ENCODE peak calls at places on chromosomes 6 and 20, in eight cellular contexts. One of them, this sample, is unnamed. For H3K4me1, the result is how much of the 10 kb centered on the place peaks cover.

GRCh38 chr6:13097454-13097853 is 230.9 kb downstream of the TBC1D7 start:
- DNase-seq in CD8-positive, alpha-beta T cell: no peak
- DNase-seq in hepatocyte: no peak
- DNase-seq in left ventricle myocardium inferior: no peak
- DNase-seq in right lobe of liver: no peak
- DNase-seq in gastrocnemius medialis: no peak
- DNase-seq in heart right ventricle: peak
- DNase-seq in uterus: no peak
- DNase-seq in this sample: no peak

GRCh38 chr20:22389836-22390542 is 194.4 kb downstream of the FOXA2 start:
- DNase-seq in CD8-positive, alpha-beta T cell: no peak
- DNase-seq in hepatocyte: peak
- DNase-seq in left ventricle myocardium inferior: no peak
- DNase-seq in right lobe of liver: no peak
- DNase-seq in gastrocnemius medialis: no peak
- DNase-seq in heart right ventricle: no peak
- DNase-seq in uterus: no peak
- DNase-seq in this sample: peak

GRCh38 chr6:80357674-80358073 is 251.2 kb downstream of the BCKDHB start:
- DNase-seq in CD8-positive, alpha-beta T cell: no peak
- DNase-seq in hepatocyte: no peak
- DNase-seq in left ventricle myocardium inferior: peak
- DNase-seq in right lobe of liver: no peak
- DNase-seq in gastrocnemius medialis: peak
- DNase-seq in heart right ventricle: no peak
- DNase-seq in uterus: no peak
- DNase-seq in this sample: no peak

GRCh38 chr20:64140421-64140820 is 23.8 kb upstream of the MYT1 start:
- DNase-seq in CD8-positive, alpha-beta T cell: no peak
- DNase-seq in hepatocyte: peak
- DNase-seq in left ventricle myocardium inferior: no peak
- DNase-seq in right lobe of liver: peak
- DNase-seq in gastrocnemius medialis: no peak
- DNase-seq in heart right ventricle: no peak
- DNase-seq in uterus: no peak
- DNase-seq in this sample: peak

GRCh38 chr6:159983641-159984080 is 14.8 kb downstream of the IGF2R start:
- DNase-seq in CD8-positive, alpha-beta T cell: no peak
- DNase-seq in hepatocyte: no peak
- DNase-seq in left ventricle myocardium inferior: no peak
- DNase-seq in right lobe of liver: no peak
- DNase-seq in gastrocnemius medialis: no peak
- DNase-seq in heart right ventricle: no peak
- DNase-seq in uterus: no peak
- DNase-seq in this sample: no peak

GRCh38 chr6:5095236-5095635 is 10.1 kb downstream of the PPP1R3G start:
- DNase-seq in CD8-positive, alpha-beta T cell: no peak
- DNase-seq in hepatocyte: no peak
- DNase-seq in left ventricle myocardium inferior: no peak
- DNase-seq in right lobe of liver: no peak
- DNase-seq in gastrocnemius medialis: no peak
- DNase-seq in heart right ventricle: no peak
- DNase-seq in uterus: no peak
- DNase-seq in this sample: no peak

GRCh38 chr6:143288923-143289322 is 161.6 kb downstream of the ADAT2 start:
- DNase-seq in CD8-positive, alpha-beta T cell: no peak
- DNase-seq in hepatocyte: no peak
- DNase-seq in left ventricle myocardium inferior: no peak
- DNase-seq in right lobe of liver: no peak
- DNase-seq in gastrocnemius medialis: no peak
- DNase-seq in heart right ventricle: no peak
- DNase-seq in uterus: no peak
- DNase-seq in this sample: no peak

GRCh38 chr6:83927470-83927869 is 68.0 kb downstream of the CYB5R4 start:
- DNase-seq in CD8-positive, alpha-beta T cell: no peak
- DNase-seq in hepatocyte: no peak
- DNase-seq in left ventricle myocardium inferior: no peak
- DNase-seq in right lobe of liver: no peak
- DNase-seq in gastrocnemius medialis: no peak
- DNase-seq in heart right ventricle: no peak
- DNase-seq in uterus: no peak
- DNase-seq in this sample: no peak

GRCh38 chr6:144543006-144543871 is 258.1 kb downstream of the UTRN start:
- DNase-seq in CD8-positive, alpha-beta T cell: no peak
- DNase-seq in hepatocyte: no peak
- DNase-seq in left ventricle myocardium inferior: no peak
- DNase-seq in right lobe of liver: no peak
- DNase-seq in gastrocnemius medialis: no peak
- DNase-seq in heart right ventricle: no peak
- DNase-seq in uterus: no peak
- DNase-seq in this sample: no peak

GRCh38 chr6:116015560-116015959 is 45.1 kb downstream of the FRK start:
- DNase-seq in CD8-positive, alpha-beta T cell: no peak
- DNase-seq in hepatocyte: no peak
- DNase-seq in left ventricle myocardium inferior: no peak
- DNase-seq in right lobe of liver: peak
- DNase-seq in gastrocnemius medialis: no peak
- DNase-seq in heart right ventricle: no peak
- DNase-seq in uterus: no peak
- DNase-seq in this sample: no peak

GRCh38 chr6:73394577-73395354 is at the start of gene DDX43:
- DNase-seq in CD8-positive, alpha-beta T cell: no peak
- DNase-seq in hepatocyte: no peak
- DNase-seq in left ventricle myocardium inferior: peak
- DNase-seq in right lobe of liver: peak
- DNase-seq in gastrocnemius medialis: peak
- DNase-seq in heart right ventricle: peak
- DNase-seq in uterus: peak
- DNase-seq in this sample: peak

GRCh38 chr6:132445201-132445951 is 44.1 kb upstream of the MOXD1 start:
- DNase-seq in CD8-positive, alpha-beta T cell: no peak
- DNase-seq in hepatocyte: no peak
- DNase-seq in left ventricle myocardium inferior: no peak
- DNase-seq in right lobe of liver: no peak
- DNase-seq in gastrocnemius medialis: no peak
- DNase-seq in heart right ventricle: no peak
- DNase-seq in uterus: no peak
- DNase-seq in this sample: no peak

GRCh38 chr6:135094403-135094821 is 39.8 kb upstream of the HBS1L start:
- DNase-seq in CD8-positive, alpha-beta T cell: peak
- DNase-seq in hepatocyte: no peak
- DNase-seq in left ventricle myocardium inferior: no peak
- DNase-seq in right lobe of liver: no peak
- DNase-seq in gastrocnemius medialis: no peak
- DNase-seq in heart right ventricle: no peak
- DNase-seq in uterus: no peak
- DNase-seq in this sample: no peak

GRCh38 chr20:57259179-57260021 is 7.0 kb downstream of the BMP7 start:
- DNase-seq in CD8-positive, alpha-beta T cell: no peak
- DNase-seq in hepatocyte: no peak
- DNase-seq in left ventricle myocardium inferior: no peak
- DNase-seq in right lobe of liver: no peak
- DNase-seq in gastrocnemius medialis: no peak
- DNase-seq in heart right ventricle: no peak
- DNase-seq in uterus: no peak
- DNase-seq in this sample: no peak

GRCh38 chr6:96528193-96528592 is 6.6 kb downstream of the UFL1 start:
- DNase-seq in CD8-positive, alpha-beta T cell: no peak
- DNase-seq in hepatocyte: no peak
- DNase-seq in left ventricle myocardium inferior: no peak
- DNase-seq in right lobe of liver: no peak
- DNase-seq in gastrocnemius medialis: no peak
- DNase-seq in heart right ventricle: no peak
- DNase-seq in uterus: no peak
- DNase-seq in this sample: no peak

GRCh38 chr6:68640506-68640875 is 5.4 kb downstream of the ADGRB3 start:
- DNase-seq in CD8-positive, alpha-beta T cell: no peak
- DNase-seq in hepatocyte: no peak
- DNase-seq in left ventricle myocardium inferior: no peak
- DNase-seq in right lobe of liver: no peak
- DNase-seq in gastrocnemius medialis: no peak
- DNase-seq in heart right ventricle: no peak
- DNase-seq in uterus: no peak
- DNase-seq in this sample: no peak

GRCh38 chr20:18984238-18985200 is 170.9 kb downstream of the SCP2D1 start:
- DNase-seq in CD8-positive, alpha-beta T cell: no peak
- DNase-seq in hepatocyte: peak
- DNase-seq in left ventricle myocardium inferior: no peak
- DNase-seq in right lobe of liver: no peak
- DNase-seq in gastrocnemius medialis: no peak
- DNase-seq in heart right ventricle: no peak
- DNase-seq in uterus: peak
- DNase-seq in this sample: no peak

GRCh38 chr6:145137425-145137824 is 597.9 kb downstream of the EPM2A start:
- DNase-seq in CD8-positive, alpha-beta T cell: no peak
- DNase-seq in hepatocyte: no peak
- DNase-seq in left ventricle myocardium inferior: no peak
- DNase-seq in right lobe of liver: no peak
- DNase-seq in gastrocnemius medialis: no peak
- DNase-seq in heart right ventricle: no peak
- DNase-seq in uterus: no peak
- DNase-seq in this sample: no peak

GRCh38 chr20:37579091-37579490 is 51.4 kb upstream of the BLCAP start:
- DNase-seq in CD8-positive, alpha-beta T cell: no peak
- DNase-seq in hepatocyte: no peak
- DNase-seq in left ventricle myocardium inferior: no peak
- DNase-seq in right lobe of liver: no peak
- DNase-seq in gastrocnemius medialis: no peak
- DNase-seq in heart right ventricle: no peak
- DNase-seq in uterus: no peak
- DNase-seq in this sample: no peak
- H3K4me1 ChIP-seq in CD8-positive, alpha-beta T cell: under half
- H3K4me1 ChIP-seq in hepatocyte: under half
- H3K4me1 ChIP-seq in left ventricle myocardium inferior: under half
- H3K4me1 ChIP-seq in right lobe of liver: under half
- H3K4me1 ChIP-seq in gastrocnemius medialis: under half
- H3K4me1 ChIP-seq in heart right ventricle: under half
- H3K4me1 ChIP-seq in uterus: under half
- H3K4me1 ChIP-seq in this sample: under half

DNA sequence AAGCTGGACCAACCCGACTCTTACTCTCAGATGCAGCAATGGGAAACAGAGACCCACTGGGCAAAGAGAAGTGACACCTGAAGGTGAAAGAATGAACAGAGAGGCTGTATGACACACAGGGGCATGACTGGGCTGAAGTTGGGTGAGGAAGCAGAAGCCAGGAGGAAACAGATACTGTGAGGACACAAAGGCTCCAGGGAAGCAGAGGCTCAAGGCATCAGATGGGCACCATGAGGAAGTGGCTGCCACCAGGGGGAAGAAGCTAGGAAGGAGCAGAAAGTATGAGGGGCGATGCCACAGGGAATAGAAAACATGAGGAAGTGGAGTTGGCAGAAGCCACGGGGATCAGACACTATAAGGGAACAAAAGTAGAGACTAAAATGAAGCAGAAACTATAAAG is 30.9 kb upstream of the OCSTAMP start:
- DNase-seq in CD8-positive, alpha-beta T cell: no peak
- DNase-seq in hepatocyte: no peak
- DNase-seq in left ventricle myocardium inferior: no peak
- DNase-seq in right lobe of liver: no peak
- DNase-seq in gastrocnemius medialis: no peak
- DNase-seq in heart right ventricle: no peak
- DNase-seq in uterus: no peak
- DNase-seq in this sample: no peak
- TF ChIP-seq CTCF in CD8-positive, alpha-beta T cell: no peak
- TF ChIP-seq CTCF in hepatocyte: no peak
- TF ChIP-seq CTCF in left ventricle myocardium inferior: no peak
- TF ChIP-seq CTCF in right lobe of liver: no peak
- TF ChIP-seq CTCF in gastrocnemius medialis: no peak
- TF ChIP-seq CTCF in heart right ventricle: no peak
- TF ChIP-seq CTCF in uterus: no peak
- TF ChIP-seq CTCF in this sample: no peak

GRCh38 chr6:16130437-16130891 is 1.6 kb downstream of the MYLIP start:
- DNase-seq in CD8-positive, alpha-beta T cell: no peak
- DNase-seq in hepatocyte: peak
- DNase-seq in left ventricle myocardium inferior: no peak
- DNase-seq in right lobe of liver: no peak
- DNase-seq in gastrocnemius medialis: no peak
- DNase-seq in heart right ventricle: no peak
- DNase-seq in uterus: no peak
- DNase-seq in this sample: no peak
- H3K4me3 ChIP-seq in CD8-positive, alpha-beta T cell: peak
- H3K4me3 ChIP-seq in hepatocyte: peak
- H3K4me3 ChIP-seq in left ventricle myocardium inferior: peak
- H3K4me3 ChIP-seq in right lobe of liver: peak
- H3K4me3 ChIP-seq in gastrocnemius medialis: peak
- H3K4me3 ChIP-seq in heart right ventricle: peak
- H3K4me3 ChIP-seq in uterus: peak
- H3K4me3 ChIP-seq in this sample: peak

GRCh38 chr6:32109765-32110160 is 625 bp upstream of the TNXB start:
- DNase-seq in CD8-positive, alpha-beta T cell: no peak
- DNase-seq in hepatocyte: no peak
- DNase-seq in left ventricle myocardium inferior: no peak
- DNase-seq in right lobe of liver: no peak
- DNase-seq in gastrocnemius medialis: no peak
- DNase-seq in heart right ventricle: no peak
- DNase-seq in uterus: no peak
- DNase-seq in this sample: no peak

GRCh38 chr6:32109114-32109764 is at the start of gene TNXB:
- DNase-seq in CD8-positive, alpha-beta T cell: no peak
- DNase-seq in hepatocyte: peak
- DNase-seq in left ventricle myocardium inferior: peak
- DNase-seq in right lobe of liver: no peak
- DNase-seq in gastrocnemius medialis: no peak
- DNase-seq in heart right ventricle: peak
- DNase-seq in uterus: peak
- DNase-seq in this sample: no peak

GRCh38 chr6:32108727-32109113 is 418 bp downstream of the TNXB start:
- DNase-seq in CD8-positive, alpha-beta T cell: no peak
- DNase-seq in hepatocyte: peak
- DNase-seq in left ventricle myocardium inferior: no peak
- DNase-seq in right lobe of liver: no peak
- DNase-seq in gastrocnemius medialis: no peak
- DNase-seq in heart right ventricle: no peak
- DNase-seq in uterus: no peak
- DNase-seq in this sample: no peak

GRCh38 chr6:32107447-32107846 is 1.7 kb downstream of the TNXB start:
- DNase-seq in CD8-positive, alpha-beta T cell: no peak
- DNase-seq in hepatocyte: peak
- DNase-seq in left ventricle myocardium inferior: no peak
- DNase-seq in right lobe of liver: no peak
- DNase-seq in gastrocnemius medialis: no peak
- DNase-seq in heart right ventricle: no peak
- DNase-seq in uterus: no peak
- DNase-seq in this sample: no peak

DNA sequence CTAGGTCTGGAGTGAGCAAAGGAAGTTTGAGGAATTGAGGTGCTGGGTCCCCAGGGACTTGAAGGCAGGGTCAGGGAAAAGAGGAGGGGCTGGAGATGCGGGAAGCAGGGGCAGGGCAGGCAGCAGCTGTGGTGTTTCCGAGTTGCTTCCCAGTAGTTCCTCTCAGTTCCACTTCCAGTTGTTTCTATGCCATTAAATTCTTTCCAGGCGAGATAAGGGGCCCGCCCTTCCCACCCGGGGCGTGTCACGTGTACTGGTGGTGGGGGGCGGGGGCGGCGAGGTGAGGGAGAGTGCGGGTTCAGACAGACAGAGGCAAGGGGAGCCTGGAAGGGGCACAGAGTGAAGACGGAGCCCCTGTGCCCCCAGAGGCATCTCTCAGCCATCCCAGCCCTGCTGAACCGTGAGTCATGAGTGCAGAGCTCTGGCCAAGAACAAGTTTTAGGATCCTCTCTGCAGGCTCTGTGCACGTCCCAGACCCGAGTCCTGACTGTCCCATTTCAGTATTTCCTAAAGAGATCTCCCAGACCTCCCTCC is 977 bp downstream of the TNXB start:
- DNase-seq in CD8-positive, alpha-beta T cell: no peak
- DNase-seq in hepatocyte: peak
- DNase-seq in left ventricle myocardium inferior: peak
- DNase-seq in right lobe of liver: no peak
- DNase-seq in gastrocnemius medialis: peak
- DNase-seq in heart right ventricle: peak
- DNase-seq in uterus: peak
- DNase-seq in this sample: no peak
- H3K4me1 ChIP-seq in CD8-positive, alpha-beta T cell: under half
- H3K4me1 ChIP-seq in hepatocyte: under half
- H3K4me1 ChIP-seq in left ventricle myocardium inferior: half or more
- H3K4me1 ChIP-seq in right lobe of liver: under half
- H3K4me1 ChIP-seq in gastrocnemius medialis: under half
- H3K4me1 ChIP-seq in heart right ventricle: half or more
- H3K4me1 ChIP-seq in uterus: under half
- H3K4me1 ChIP-seq in this sample: half or more